ENCODE peak calls at places on chromosomes 11 and 22, in four cellular contexts. D, B, Y and S are unnamed samples.

GRCh38 chr11:69652999-69653398 is 12.0 kb downstream of the CCND1 start:
- DNase-seq in D (no peak), Y (no peak), B (no peak), S (no peak)

GRCh38 chr22:27456696-27457503 is 344.7 kb downstream of the MN1 start:
- DNase-seq in Y (no peak), D (no peak), B (peak; percentile 90), S (no peak)

GRCh38 chr11:62370743-62371440 is 33.6 kb downstream of the ASRGL1 start:
- DNase-seq in B (peak; percentile 9), Y (peak; percentile 46), D (no peak), S (peak; percentile 65)

GRCh38 chr22:32354360-32355351 is 3.0 kb upstream of the RFPL3 start:
- DNase-seq in B (peak; percentile 30), Y (no peak), D (no peak), S (no peak)

GRCh38 chr11:12287374-12288211 is 89.8 kb upstream of the PARVA start:
- DNase-seq in D (peak; percentile 41), B (peak; percentile 96), Y (no peak), S (peak; percentile 85)

GRCh38 chr11:58656348-58656747 is 33.9 kb downstream of the CNTF start:
- DNase-seq in D (no peak), Y (no peak), B (no peak), S (no peak)

GRCh38 chr11:64056213-64056785 is 20.6 kb downstream of the FLRT1 start:
- DNase-seq in Y (no peak), B (no peak), D (no peak), S (peak; percentile 69)

GRCh38 chr11:74024630-74025029 is 15.7 kb upstream of the UCP3 start:
- DNase-seq in D (no peak), Y (no peak), B (peak; percentile 88), S (no peak)

GRCh38 chr11:76752321-76753175 is 30.6 kb upstream of the TSKU start:
- DNase-seq in B (peak; percentile 96), Y (no peak), D (no peak), S (peak; percentile 76)

GRCh38 chr11:74443071-74443864 is 24.1 kb downstream of the KCNE3 start:
- DNase-seq in D (peak; percentile 14), B (no peak), Y (no peak), S (peak; percentile 35)

GRCh38 chr22:45826520-45826919 is 150.4 kb downstream of the WNT7B start:
- DNase-seq in D (no peak), B (no peak), Y (no peak), S (no peak)

GRCh38 chr11:71488086-71488967 is 35.3 kb downstream of the NADSYN1 start:
- DNase-seq in Y (no peak), B (peak; percentile 52), D (no peak), S (peak; percentile 75)

GRCh38 chr22:28582806-28583205 is 96.8 kb downstream of the TTC28 start:
- DNase-seq in B (peak; percentile 91), D (no peak), Y (no peak), S (peak; percentile 70)

GRCh38 chr11:109605006-109605405 is 183.0 kb downstream of the C11orf87 start:
- DNase-seq in B (no peak), Y (no peak), D (no peak), S (no peak)

GRCh38 chr11:78606667-78607066 is 32.0 kb upstream of the NARS2 start:
- DNase-seq in D (no peak), Y (no peak), B (no peak), S (no peak)